ENCODE peak calls at places on chromosomes 1 and 21, in seven cellular contexts. W, V, O, E, M, H and Q are unnamed samples.

GRCh38 chr1:157969693-157970485 is 23.6 kb upstream of the KIRREL1 start:
- DNase-seq in E (peak; percentile 13), O (no peak), M (peak; percentile 44), H (peak; percentile 41), V (peak; percentile 41), W (no peak), Q (peak; percentile 60)

GRCh38 chr1:227796359-227796915 is 19.0 kb upstream of the PRSS38 start:
- DNase-seq in W (no peak), H (no peak), E (no peak), M (no peak), O (no peak), V (no peak), Q (no peak)

GRCh38 chr1:76494807-76495206 is 372.5 kb upstream of the ST6GALNAC5 start:
- DNase-seq in W (no peak), O (peak; percentile 45), H (no peak), E (no peak), M (no peak), V (no peak), Q (no peak)

GRCh38 chr1:219782311-219782710 is 146.0 kb downstream of the SLC30A10 start:
- DNase-seq in O (no peak), W (no peak), V (no peak), E (no peak), M (no peak), H (no peak), Q (no peak)

GRCh38 chr21:45818276-45818903 is 163.2 kb upstream of the COL6A1 start:
- DNase-seq in V (no peak), M (no peak), W (no peak), E (no peak), O (no peak), H (peak; percentile 41), Q (peak; percentile 70)

GRCh38 chr1:94259635-94260289 is 22.4 kb upstream of the ARHGAP29 start:
- DNase-seq in H (no peak), O (no peak), M (no peak), V (no peak), E (no peak), W (no peak), Q (no peak)

GRCh38 chr1:75615664-75616435 is 4.9 kb upstream of the SLC44A5 start:
- DNase-seq in V (no peak), H (peak; percentile 9), E (no peak), W (no peak), M (peak; percentile 88), O (no peak), Q (peak; percentile 10)

GRCh38 chr1:16969057-16969609 is 11.3 kb downstream of the MFAP2 start:
- DNase-seq in E (no peak), W (no peak), H (no peak), O (no peak), M (no peak), V (no peak), Q (no peak)

GRCh38 chr1:7048395-7048794 is 263.1 kb downstream of the CAMTA1 start:
- DNase-seq in W (no peak), V (no peak), H (no peak), O (no peak), E (no peak), M (no peak), Q (no peak)

GRCh38 chr1:200838676-200839445 is 33.9 kb upstream of the GPR25 start:
- DNase-seq in E (no peak), O (no peak), M (no peak), H (no peak), V (no peak), W (no peak), Q (no peak)

GRCh38 chr1:21596628-21597027 is 72.5 kb downstream of the RAP1GAP start:
- DNase-seq in H (no peak), V (no peak), M (no peak), E (no peak), O (no peak), W (no peak), Q (no peak)

GRCh38 chr1:21921100-21921875 is 15.8 kb downstream of the HSPG2 start:
- DNase-seq in W (no peak), O (no peak), E (peak; percentile 88), M (no peak), V (no peak), H (peak; percentile 57), Q (no peak)

GRCh38 chr1:230906226-230906625 is 37.9 kb upstream of the C1orf198 start:
- DNase-seq in V (no peak), E (no peak), M (no peak), O (no peak), H (no peak), W (no peak), Q (no peak)

GRCh38 chr1:9099555-9099954 is 29.3 kb downstream of the GPR157 start:
- DNase-seq in H (no peak), W (no peak), O (no peak), M (no peak), E (peak; percentile 37), V (no peak), Q (no peak)

GRCh38 chr1:169427081-169427611 is at the start of gene CCDC181:
- DNase-seq in E (peak; percentile 3), O (peak; percentile 8), V (no peak), M (peak; percentile 84), W (peak; percentile 73), H (peak; percentile 8), Q (peak; percentile 7)

GRCh38 chr21:23003951-23004350 is 2005.7 kb downstream of the NCAM2 start:
- DNase-seq in E (no peak), W (no peak), V (no peak), M (no peak), O (no peak), H (no peak), Q (no peak)

GRCh38 chr1:64745181-64745985 is 508 bp downstream of the RAVER2 start:
- DNase-seq in V (no peak), O (no peak), H (peak; percentile 31), M (peak; percentile 47), W (no peak), E (peak; percentile 6), Q (peak; percentile 4)

GRCh38 chr1:218887141-218887925 is 286.3 kb upstream of the LYPLAL1 start:
- DNase-seq in M (no peak), V (no peak), W (no peak), H (no peak), O (no peak), E (no peak), Q (no peak)

GRCh38 chr1:207286747-207287528 is 34.5 kb upstream of the CD55 start:
- DNase-seq in M (no peak), O (no peak), E (no peak), V (no peak), H (no peak), W (no peak), Q (no peak)

GRCh38 chr1:209831615-209832014 is 3.8 kb downstream of the UTP25 start:
- DNase-seq in E (no peak), O (no peak), W (no peak), H (no peak), M (no peak), V (no peak), Q (no peak)

GRCh38 chr1:51837243-51837642 is 41.3 kb downstream of the NRDC start:
- DNase-seq in H (no peak), E (no peak), W (no peak), V (no peak), O (no peak), M (no peak), Q (no peak)

DNA sequence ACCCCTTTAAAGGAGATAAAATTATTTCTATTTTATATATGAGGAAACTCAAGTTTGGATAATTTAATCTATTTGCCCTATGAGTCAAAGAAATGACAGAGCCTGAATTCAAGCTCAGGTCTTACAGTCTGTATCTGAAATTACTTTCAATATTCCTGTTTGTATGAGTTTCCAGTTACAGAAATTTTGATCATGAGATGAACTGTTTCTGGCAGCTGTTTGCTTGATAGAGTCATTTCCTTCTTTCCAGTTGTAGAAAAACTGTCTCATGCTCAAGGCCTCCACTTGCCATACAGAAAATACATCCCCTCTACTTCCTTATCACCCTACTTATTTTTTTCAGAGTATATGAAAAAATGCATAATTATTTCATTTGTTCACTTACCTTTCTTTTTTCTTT is 87.6 kb downstream of the PTPRC start:
- DNase-seq in O (no peak), V (no peak), M (no peak), W (no peak), E (no peak), H (no peak), Q (no peak)
- TF ChIP-seq MAX in O (no peak), V (no peak), M (no peak), W (no peak), E (no peak), H (no peak), Q (no peak)

DNA sequence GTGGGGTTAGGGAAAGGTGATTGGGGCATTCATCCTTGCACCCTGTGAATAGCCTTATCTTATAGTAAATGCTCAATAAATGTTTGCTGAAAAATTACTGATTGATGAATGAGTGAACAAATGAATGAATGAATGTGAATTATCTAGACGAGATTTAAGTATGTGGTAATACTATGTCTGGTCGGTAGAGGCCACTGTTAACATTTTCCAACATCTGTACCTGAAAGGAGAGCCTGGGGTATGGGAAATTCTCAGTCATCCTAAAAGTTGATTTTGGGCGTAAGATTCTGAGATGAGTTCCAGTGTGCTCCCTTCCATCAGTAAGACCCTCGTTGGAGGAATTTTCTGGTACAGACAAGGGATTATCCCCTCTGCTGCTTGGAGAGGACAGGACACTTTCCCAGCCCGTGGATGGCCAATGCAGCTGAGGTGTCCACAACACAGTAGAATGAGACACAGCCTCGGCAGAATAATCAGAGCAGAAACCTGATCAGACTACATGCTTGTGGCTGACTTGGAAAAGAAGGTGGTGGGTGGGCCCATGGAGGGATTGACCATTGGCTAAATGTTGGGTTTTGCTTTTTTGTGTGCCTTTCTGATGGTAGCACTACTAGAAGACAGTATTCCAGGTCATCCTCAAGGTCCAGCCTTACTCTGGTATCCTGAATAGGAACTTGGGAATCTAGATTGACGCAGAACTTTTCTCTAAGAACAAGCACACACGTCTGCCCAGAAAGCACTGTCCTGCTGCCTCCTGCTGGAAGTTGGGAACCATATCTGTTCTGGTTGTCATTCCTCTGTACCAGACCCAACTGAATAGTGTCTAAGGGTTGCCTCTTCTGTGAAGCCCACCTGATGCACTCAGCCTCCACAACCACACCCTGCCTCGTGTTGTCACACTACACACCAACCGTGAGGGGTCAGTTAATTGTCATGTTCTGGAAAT is 262.0 kb downstream of the TNR start:
- DNase-seq in O (no peak), W (no peak), E (no peak), H (peak; percentile 32), M (no peak), V (no peak), Q (peak; percentile 9)
- TF ChIP-seq RAD21 in O (peak; percentile 71), W (peak; percentile 77), E (no peak), H (peak; percentile 67), M (peak; percentile 72), V (peak; percentile 50), Q (no peak)

GRCh38 chr1:173255214-173255813 is 48.2 kb upstream of the TNFSF4 start:
- DNase-seq in H (peak; percentile 77), M (peak; percentile 41), W (no peak), E (peak; percentile 5), O (peak; percentile 16), V (peak; percentile 28), Q (peak; percentile 41)
- TF ChIP-seq MAX in H (no peak), M (no peak), W (no peak), E (no peak), O (no peak), V (no peak), Q (no peak)

DNA sequence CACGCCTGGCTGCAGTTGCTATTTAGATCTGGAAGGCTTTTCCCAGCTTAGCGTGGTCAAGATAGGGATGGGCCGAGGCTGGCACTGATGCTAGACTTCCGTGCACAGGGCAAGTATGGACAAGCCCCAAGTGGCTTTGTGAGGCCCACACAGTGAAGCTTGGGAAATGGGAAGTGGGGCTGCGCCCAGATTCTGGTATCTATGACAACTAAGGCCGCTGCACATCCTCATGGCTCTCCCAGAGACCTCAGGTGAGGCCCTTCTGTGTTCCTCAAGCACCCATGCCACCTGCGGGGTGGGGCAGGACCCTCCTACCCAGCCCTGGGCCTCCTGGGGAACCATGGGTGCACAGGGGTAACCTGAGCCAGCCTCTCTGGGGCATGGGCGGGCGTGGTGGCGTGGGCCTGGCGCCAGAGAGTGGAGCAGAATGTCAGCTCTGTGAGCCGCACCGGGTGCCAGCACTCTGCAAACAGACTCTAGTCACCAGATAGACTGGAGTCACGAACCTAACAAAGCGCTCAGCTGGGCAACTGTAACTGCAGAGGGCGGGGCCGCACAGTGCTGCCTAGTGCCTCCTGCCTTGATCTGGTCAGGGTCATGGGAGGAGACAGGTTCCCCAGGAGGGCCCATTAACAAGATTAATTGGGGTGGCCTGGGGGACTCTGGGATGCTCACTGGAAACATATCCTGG is 46.4 kb downstream of the ELF3 start:
- DNase-seq in O (no peak), E (peak; percentile 89), W (no peak), M (no peak), V (peak; percentile 76), H (no peak), Q (peak; percentile 94)
- TF ChIP-seq RAD21 in O (no peak), E (no peak), W (no peak), M (no peak), V (no peak), H (no peak), Q (peak; percentile 29)